ENCODE peak calls at places on chromosomes 12 and 14, in eight cellular contexts. A is nucleus accumbens, B is left cardiac atrium, R is activated T-cell treated with anti-CD3 and anti-CD28 coated beads for 1 hour, V is T-helper 1 cell, K is NCI-H146, F is type B pancreatic cell, Q is lower lobe of right lung. L is an unnamed sample.

GRCh38 chr14:52790011-52790755 is 1.2 kb downstream of the GNPNAT1 start:
- DNase-seq in A (no peak), B (no peak), R (no peak), V (no peak), K (no peak), F (no peak), Q (no peak), L (no peak)

GRCh38 chr14:74475678-74476077 is 17.4 kb downstream of the NPC2 start:
- DNase-seq in A (no peak), B (no peak), R (no peak), V (no peak), K (no peak), F (no peak), Q (no peak), L (no peak)

GRCh38 chr12:93127107-93127560 is 198.0 kb upstream of the EEA1 start:
- DNase-seq in A (no peak), B (peak), R (no peak), V (no peak), K (no peak), F (no peak), Q (no peak), L (no peak)

GRCh38 chr12:857611-858010 is 91.9 kb downstream of the RAD52 start:
- DNase-seq in A (no peak), B (peak), R (no peak), V (no peak), K (no peak), F (no peak), Q (no peak), L (no peak)

GRCh38 chr12:103814436-103814835 is 26.6 kb downstream of the NT5DC3 start:
- DNase-seq in A (no peak), B (no peak), R (no peak), V (no peak), K (no peak), F (no peak), Q (no peak), L (no peak)

GRCh38 chr12:15364221-15365170 is 42.2 kb downstream of the PTPRO start:
- DNase-seq in A (no peak), B (no peak), R (no peak), V (no peak), K (peak), F (no peak), Q (no peak), L (peak)

GRCh38 chr12:8985213-8985612 is 4.1 kb upstream of the KLRG1 start:
- DNase-seq in A (no peak), B (no peak), R (no peak), V (no peak), K (no peak), F (no peak), Q (no peak), L (no peak)

GRCh38 chr12:44885902-44886301 is 9.8 kb upstream of the NELL2 start:
- DNase-seq in A (no peak), B (no peak), R (no peak), V (no peak), K (no peak), F (no peak), Q (no peak), L (no peak)

GRCh38 chr12:109962388-109962787 is 33.8 kb downstream of the GIT2 start:
- DNase-seq in A (no peak), B (no peak), R (no peak), V (no peak), K (no peak), F (no peak), Q (no peak), L (no peak)

GRCh38 chr14:83712730-83713129 is 1817.2 kb upstream of the FLRT2 start:
- DNase-seq in A (no peak), B (no peak), R (no peak), V (no peak), K (no peak), F (no peak), Q (no peak), L (no peak)

GRCh38 chr14:100141133-100141497 is 18.3 kb downstream of the DEGS2 start:
- DNase-seq in A (no peak), B (no peak), R (no peak), V (no peak), K (no peak), F (no peak), Q (no peak), L (no peak)

GRCh38 chr12:124836759-124837158 is 26.9 kb downstream of the SCARB1 start:
- DNase-seq in A (no peak), B (no peak), R (no peak), V (no peak), K (no peak), F (no peak), Q (no peak), L (no peak)

GRCh38 chr12:18165422-18165871 is 75.5 kb upstream of the RERGL start:
- DNase-seq in A (no peak), B (no peak), R (no peak), V (no peak), K (peak), F (no peak), Q (no peak), L (peak)

GRCh38 chr12:113273053-113273725 is 51.9 kb downstream of the TPCN1 start:
- DNase-seq in A (no peak), B (peak), R (no peak), V (no peak), K (no peak), F (no peak), Q (no peak), L (no peak)

GRCh38 chr12:80869264-80869663 is 68.5 kb downstream of the LIN7A start:
- DNase-seq in A (no peak), B (no peak), R (no peak), V (no peak), K (no peak), F (no peak), Q (no peak), L (no peak)

GRCh38 chr12:19192709-19193108 is 63.2 kb downstream of the PLEKHA5 start:
- DNase-seq in A (no peak), B (no peak), R (no peak), V (no peak), K (no peak), F (no peak), Q (no peak), L (no peak)

GRCh38 chr14:52949711-52950409 is 990 bp downstream of the FERMT2 start:
- DNase-seq in A (no peak), B (no peak), R (no peak), V (no peak), K (no peak), F (no peak), Q (no peak), L (no peak)

GRCh38 chr12:95197636-95198035 is 19.6 kb downstream of the FGD6 start:
- DNase-seq in A (no peak), B (no peak), R (no peak), V (no peak), K (peak), F (no peak), Q (no peak), L (no peak)

GRCh38 chr14:99278836-99279235 is 6.8 kb upstream of the BCL11B start:
- DNase-seq in A (no peak), B (no peak), R (no peak), V (no peak), K (no peak), F (no peak), Q (no peak), L (no peak)

GRCh38 chr12:101181776-101182175 is 28.3 kb downstream of the SLC5A8 start:
- DNase-seq in A (no peak), B (no peak), R (no peak), V (no peak), K (no peak), F (no peak), Q (no peak), L (no peak)

GRCh38 chr12:46965137-46965536 is 114.3 kb upstream of the PCED1B start:
- DNase-seq in A (no peak), B (no peak), R (no peak), V (no peak), K (no peak), F (no peak), Q (no peak), L (no peak)

GRCh38 chr12:92365333-92365732 is 219.7 kb upstream of the BTG1 start:
- DNase-seq in A (no peak), B (no peak), R (no peak), V (no peak), K (peak), F (no peak), Q (no peak), L (no peak)

GRCh38 chr12:49491823-49492222 is 47.0 kb upstream of the KCNH3 start:
- DNase-seq in A (no peak), B (no peak), R (no peak), V (no peak), K (no peak), F (no peak), Q (no peak), L (no peak)

GRCh38 chr12:94777936-94778335 is 127.6 kb upstream of the TMCC3 start:
- DNase-seq in A (no peak), B (no peak), R (no peak), V (no peak), K (no peak), F (no peak), Q (no peak), L (no peak)

GRCh38 chr14:89314274-89314673 is 102.8 kb downstream of the FOXN3 start:
- DNase-seq in A (no peak), B (no peak), R (no peak), V (no peak), K (no peak), F (no peak), Q (no peak), L (no peak)

GRCh38 chr12:114408881-114409795 is 3.2 kb upstream of the TBX5 start:
- DNase-seq in A (no peak), B (peak), R (no peak), V (no peak), K (no peak), F (no peak), Q (no peak), L (no peak)

GRCh38 chr14:50714452-50715073 is 46.5 kb upstream of the SAV1 start:
- DNase-seq in A (no peak), B (no peak), R (no peak), V (no peak), K (peak), F (no peak), Q (no peak), L (peak)

GRCh38 chr14:83023369-83023768 is 1489.7 kb upstream of the SEL1L start:
- DNase-seq in A (no peak), B (no peak), R (no peak), V (no peak), K (no peak), F (no peak), Q (no peak), L (no peak)

GRCh38 chr12:107917912-107918800 is 143.7 kb downstream of the ASCL4 start:
- DNase-seq in A (no peak), B (no peak), R (no peak), V (no peak), K (peak), F (no peak), Q (no peak), L (peak)

L was measured in NCI-H748 treated with DMSO at 0.1 percent for 48 hours.